ENCODE peak calls at places on chromosomes 1 and 21, in four cellular contexts. U is body of pancreas, O is heart right ventricle, Y is mesenchymal stem cell. C is an unnamed sample. For H3K4me1, the result is how much of the 10 kb centered on the place peaks cover.

GRCh38 chr1:198678301-198678836 is 39.5 kb downstream of the PTPRC start:
- DNase-seq in U (no peak), O (no peak), Y (no peak), C (no peak)

GRCh38 chr1:110672001-110672752 is 2.6 kb downstream of the KCNA3 start:
- DNase-seq in U (peak), O (no peak), Y (no peak), C (peak)

GRCh38 chr1:6599141-6599975 is 3.3 kb downstream of the KLHL21 start:
- DNase-seq in U (peak), O (no peak), Y (no peak), C (peak)

GRCh38 chr1:231691618-231692259 is 65.1 kb downstream of the DISC1 start:
- DNase-seq in U (peak), O (peak), Y (peak), C (peak)

GRCh38 chr1:23902611-23903278 is 10.4 kb downstream of the CNR2 start:
- DNase-seq in U (peak), O (no peak), Y (no peak), C (no peak)

GRCh38 chr1:209727286-209727685 is 22.6 kb downstream of the HSD11B1 start:
- DNase-seq in U (no peak), O (no peak), Y (no peak), C (no peak)

GRCh38 chr21:39568380-39568779 is 44.4 kb upstream of the B3GALT5 start:
- DNase-seq in U (no peak), O (no peak), Y (no peak), C (no peak)

GRCh38 chr1:174877208-174877673 is 122.5 kb upstream of the CACYBP start:
- DNase-seq in U (peak), O (no peak), Y (no peak), C (peak)

GRCh38 chr1:233549917-233550316 is 64.0 kb upstream of the KCNK1 start:
- DNase-seq in U (no peak), O (no peak), Y (no peak), C (no peak)

GRCh38 chr21:39215078-39215477 is 31.8 kb upstream of the PSMG1 start:
- DNase-seq in U (no peak), O (no peak), Y (no peak), C (no peak)

GRCh38 chr1:171754381-171754705 is 12.5 kb upstream of the VAMP4 start:
- DNase-seq in U (no peak), O (no peak), Y (peak), C (no peak)

GRCh38 chr1:94799201-94799600 is 21.0 kb upstream of the SLC44A3 start:
- DNase-seq in U (no peak), O (no peak), Y (no peak), C (no peak)

GRCh38 chr1:94803517-94804441 is 16.4 kb upstream of the SLC44A3 start:
- DNase-seq in U (peak), O (no peak), Y (peak), C (no peak)

GRCh38 chr1:94804442-94804837 is 15.7 kb upstream of the SLC44A3 start:
- DNase-seq in U (no peak), O (no peak), Y (no peak), C (no peak)

GRCh38 chr1:94803106-94803505 is 17.1 kb upstream of the SLC44A3 start:
- DNase-seq in U (no peak), O (no peak), Y (no peak), C (no peak)

GRCh38 chr1:94801919-94802546 is 18.1 kb upstream of the SLC44A3 start:
- DNase-seq in U (peak), O (peak), Y (peak), C (peak)
- H3K4me3 ChIP-seq in U (no peak), O (peak), Y (peak), C (no peak)

GRCh38 chr1:211613108-211613947 is 34.4 kb upstream of the SLC30A1 start:
- DNase-seq in U (peak), O (peak), Y (peak), C (peak)

GRCh38 chr1:211610779-211611556 is 32.0 kb upstream of the SLC30A1 start:
- DNase-seq in U (no peak), O (no peak), Y (no peak), C (no peak)

GRCh38 chr1:211612786-211613107 is 33.8 kb upstream of the SLC30A1 start:
- DNase-seq in U (no peak), O (no peak), Y (no peak), C (no peak)

GRCh38 chr1:211613951-211614350 is 35.0 kb upstream of the SLC30A1 start:
- DNase-seq in U (no peak), O (no peak), Y (no peak), C (no peak)

DNA sequence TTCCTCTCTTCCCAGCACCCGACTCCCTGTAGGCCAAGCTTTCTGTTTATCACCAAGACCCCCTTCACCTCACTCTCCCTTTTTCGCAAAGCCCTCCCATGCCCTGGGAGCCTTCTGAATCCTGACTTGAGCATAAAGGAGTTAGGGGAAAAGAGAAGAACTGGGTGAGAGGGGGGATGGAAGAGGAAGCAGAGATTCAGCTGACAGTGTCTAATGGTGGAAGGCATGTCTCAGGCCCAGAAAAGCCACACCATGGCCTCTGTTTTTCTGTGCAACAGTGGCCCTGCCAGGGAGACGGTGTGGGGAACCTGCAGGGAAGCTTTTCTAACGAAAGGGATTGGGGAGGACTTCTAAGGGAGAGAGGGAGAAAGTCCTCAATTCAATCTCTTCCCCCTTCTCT is 32.9 kb upstream of the SLC30A1 start:
- DNase-seq in U (no peak), O (no peak), Y (no peak), C (no peak)
- H3K27ac ChIP-seq in U (no peak), O (peak), Y (no peak), C (no peak)

GRCh38 chr1:229116114-229116513 is 154.8 kb upstream of the RAB4A start:
- DNase-seq in U (no peak), O (no peak), Y (no peak), C (no peak)

GRCh38 chr1:229117664-229118300 is 153.1 kb upstream of the RAB4A start:
- DNase-seq in U (peak), O (peak), Y (no peak), C (peak)

GRCh38 chr1:229119161-229119560 is 151.8 kb upstream of the RAB4A start:
- DNase-seq in U (peak), O (no peak), Y (no peak), C (no peak)

GRCh38 chr1:229119876-229120275 is 151.0 kb upstream of the RAB4A start:
- DNase-seq in U (no peak), O (no peak), Y (peak), C (no peak)

DNA sequence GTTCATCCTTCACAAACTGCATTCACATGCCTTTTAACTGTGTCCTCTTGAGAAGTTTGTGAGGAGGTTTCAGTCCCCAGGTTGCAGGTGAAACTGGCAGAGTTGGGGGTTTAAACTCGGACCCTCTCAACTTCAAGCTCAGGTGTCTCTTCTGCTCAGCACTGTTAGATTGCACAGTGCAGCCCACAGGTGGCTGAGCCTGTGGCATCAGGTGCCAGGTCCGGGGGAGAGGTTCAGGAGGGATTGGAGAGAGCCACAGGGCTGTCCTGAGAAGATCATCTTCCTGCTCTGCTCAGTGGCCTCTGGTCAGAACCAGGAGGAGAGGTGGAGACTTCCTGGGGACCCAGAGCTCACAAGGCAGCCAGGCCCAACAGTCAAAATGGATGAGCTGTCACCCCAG is 152.2 kb upstream of the RAB4A start:
- DNase-seq in U (no peak), O (no peak), Y (no peak), C (no peak)
- H3K4me1 ChIP-seq in U (half or more), O (under half), Y (under half), C (under half)

GRCh38 chr1:228445867-228446584 is 29.4 kb upstream of the TRIM17 start:
- DNase-seq in U (peak), O (peak), Y (peak), C (no peak)
- H3K4me3 ChIP-seq in U (no peak), O (peak), Y (peak), C (no peak)

DNA sequence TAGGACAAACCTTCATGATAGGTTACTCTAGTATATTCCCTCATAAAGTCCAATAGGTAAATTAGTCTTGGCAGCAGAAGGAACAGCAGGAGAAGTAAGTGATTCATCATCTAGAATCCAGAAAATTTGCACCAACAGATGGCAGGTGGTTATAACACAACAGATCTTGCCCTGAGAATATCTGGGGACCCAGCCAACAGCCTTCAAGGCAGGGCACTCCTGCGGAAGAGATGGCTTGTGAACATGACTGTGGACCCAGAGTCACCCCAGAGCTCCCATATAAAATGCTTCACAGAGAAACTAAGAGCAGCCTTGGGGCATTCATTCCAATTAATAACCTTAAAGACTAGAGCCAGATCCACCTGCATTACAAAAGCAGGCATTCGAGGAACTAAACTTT is 7.9 kb upstream of the PLA2G2C start:
- DNase-seq in U (no peak), O (no peak), Y (no peak), C (peak)
- H3K27ac ChIP-seq in U (no peak), O (no peak), Y (no peak), C (no peak)

GRCh38 chr1:178580876-178581275 is 68.0 kb downstream of the TEX35 start:
- DNase-seq in U (no peak), O (no peak), Y (no peak), C (no peak)

GRCh38 chr1:178579095-178579494 is 66.2 kb downstream of the TEX35 start:
- DNase-seq in U (no peak), O (no peak), Y (no peak), C (no peak)

GRCh38 chr1:178579562-178579961 is 66.7 kb downstream of the TEX35 start:
- DNase-seq in U (no peak), O (no peak), Y (no peak), C (no peak)

GRCh38 chr1:178580096-178580495 is 67.2 kb downstream of the TEX35 start:
- DNase-seq in U (no peak), O (no peak), Y (no peak), C (no peak)

GRCh38 chr1:178581351-178581951 is 68.5 kb downstream of the TEX35 start:
- DNase-seq in U (no peak), O (no peak), Y (no peak), C (no peak)
- H3K4me1 ChIP-seq in U (under half), O (under half), Y (under half), C (under half)

DNA sequence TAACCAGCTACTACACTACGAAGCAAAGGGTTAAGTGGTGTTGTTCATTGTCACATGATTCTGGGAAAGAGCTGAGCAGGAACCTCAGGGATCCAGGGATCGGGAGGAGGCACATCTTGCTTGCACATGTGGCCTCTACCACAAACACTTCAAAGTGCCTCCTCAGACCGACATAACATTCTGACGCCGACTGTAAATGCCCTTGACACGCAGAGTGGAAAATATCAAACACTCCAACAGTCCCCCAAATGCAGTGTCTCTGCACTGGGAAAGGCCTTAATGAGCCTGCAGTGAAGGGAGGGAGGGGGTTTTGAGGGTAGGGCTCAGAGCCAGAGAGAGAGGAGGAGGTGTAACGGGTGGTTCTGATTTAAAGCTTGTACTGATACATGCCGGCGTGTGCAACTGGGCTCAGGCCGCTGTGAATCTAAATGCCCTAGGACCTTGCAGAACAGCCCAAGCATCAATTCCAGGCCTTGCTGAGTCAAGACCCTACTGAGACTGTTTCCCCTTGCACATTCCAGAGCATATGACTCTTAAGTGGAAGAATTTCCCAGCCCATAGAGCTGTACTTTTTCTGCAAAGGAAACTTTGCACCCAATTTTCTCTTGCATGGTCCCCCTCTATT is 163.7 kb downstream of the NTMT2 start:
- DNase-seq in U (no peak), O (no peak), Y (peak), C (no peak)
- H3K4me3 ChIP-seq in U (no peak), O (no peak), Y (no peak), C (no peak)

C was measured in small intestine.